ENCODE peak calls at places on chromosome 10, in seven cellular contexts. J, T, Z, X, Q, G and E are unnamed samples.

GRCh38 chr10:93294004-93294403 is 188.1 kb downstream of the MYOF start:
- DNase-seq in J (no peak), T (no peak), Z (no peak), X (no peak), Q (no peak), G (no peak), E (no peak)

GRCh38 chr10:51244739-51245138 is 170.5 kb downstream of the PRKG1 start:
- DNase-seq in J (no peak), T (no peak), Z (no peak), X (peak; percentile 94), Q (no peak), G (no peak), E (peak; percentile 76)

GRCh38 chr10:102814456-102814871 is 22.7 kb downstream of the CYP17A1 start:
- DNase-seq in J (no peak), T (peak; percentile 87), Z (peak; percentile 76), X (peak; percentile 98), Q (no peak), G (no peak), E (no peak)

GRCh38 chr10:61805091-61805490 is 96.4 kb upstream of the ARID5B start:
- DNase-seq in J (no peak), T (no peak), Z (no peak), X (no peak), Q (no peak), G (no peak), E (no peak)

GRCh38 chr10:132023092-132023811 is 41.5 kb upstream of the BNIP3 start:
- DNase-seq in J (peak; percentile 37), T (peak; percentile 84), Z (peak; percentile 55), X (peak; percentile 79), Q (no peak), G (peak; percentile 94), E (peak; percentile 84)

GRCh38 chr10:7218974-7219373 is 191.9 kb downstream of the SFMBT2 start:
- DNase-seq in J (no peak), T (no peak), Z (no peak), X (no peak), Q (no peak), G (no peak), E (no peak)

GRCh38 chr10:96124230-96125141 is 5.6 kb upstream of the ZNF518A start:
- DNase-seq in J (peak; percentile 67), T (peak; percentile 84), Z (peak; percentile 74), X (peak; percentile 37), Q (no peak), G (peak; percentile 69), E (peak; percentile 75)

GRCh38 chr10:77527839-77528238 is 109.8 kb downstream of the KCNMA1 start:
- DNase-seq in J (no peak), T (no peak), Z (no peak), X (no peak), Q (no peak), G (no peak), E (no peak)

GRCh38 chr10:79239275-79239779 is 107.9 kb upstream of the PPIF start:
- DNase-seq in J (no peak), T (peak; percentile 73), Z (no peak), X (no peak), Q (no peak), G (peak; percentile 60), E (peak; percentile 67)

GRCh38 chr10:96338279-96338925 is 20.4 kb downstream of the OPALIN start:
- DNase-seq in J (no peak), T (no peak), Z (no peak), X (no peak), Q (no peak), G (no peak), E (no peak)

GRCh38 chr10:132674311-132674710 is 111.6 kb downstream of the NKX6-2 start:
- DNase-seq in J (no peak), T (no peak), Z (no peak), X (no peak), Q (no peak), G (no peak), E (no peak)

GRCh38 chr10:100019824-100020160 is 10.0 kb upstream of the DNMBP start:
- DNase-seq in J (no peak), T (no peak), Z (peak; percentile 40), X (no peak), Q (no peak), G (no peak), E (peak; percentile 76)

GRCh38 chr10:88037623-88038022 is 174.2 kb downstream of the PTEN start:
- DNase-seq in J (no peak), T (no peak), Z (no peak), X (no peak), Q (no peak), G (no peak), E (no peak)

GRCh38 chr10:123559823-123560092 is 106.4 kb upstream of the GPR26 start:
- DNase-seq in J (no peak), T (no peak), Z (no peak), X (no peak), Q (no peak), G (no peak), E (no peak)

GRCh38 chr10:56583316-56583715 is 222.3 kb upstream of the ZWINT start:
- DNase-seq in J (no peak), T (no peak), Z (no peak), X (no peak), Q (no peak), G (no peak), E (no peak)

GRCh38 chr10:29976134-29976533 is 83.3 kb downstream of the JCAD start:
- DNase-seq in J (no peak), T (no peak), Z (no peak), X (no peak), Q (no peak), G (no peak), E (no peak)

GRCh38 chr10:44389150-44389549 is 4.3 kb upstream of the CXCL12 start:
- DNase-seq in J (no peak), T (no peak), Z (no peak), X (no peak), Q (no peak), G (no peak), E (no peak)

GRCh38 chr10:124185074-124185473 is 91.7 kb upstream of the CHST15 start:
- DNase-seq in J (no peak), T (no peak), Z (no peak), X (no peak), Q (no peak), G (peak; percentile 40), E (no peak)

GRCh38 chr10:101014230-101014884 is 14.7 kb downstream of the LZTS2 start:
- DNase-seq in J (no peak), T (peak; percentile 74), Z (no peak), X (peak; percentile 64), Q (no peak), G (peak; percentile 99), E (peak; percentile 85)

GRCh38 chr10:63197304-63198092 is 64.4 kb downstream of the NRBF2 start:
- DNase-seq in J (no peak), T (no peak), Z (no peak), X (no peak), Q (no peak), G (no peak), E (no peak)

DNA sequence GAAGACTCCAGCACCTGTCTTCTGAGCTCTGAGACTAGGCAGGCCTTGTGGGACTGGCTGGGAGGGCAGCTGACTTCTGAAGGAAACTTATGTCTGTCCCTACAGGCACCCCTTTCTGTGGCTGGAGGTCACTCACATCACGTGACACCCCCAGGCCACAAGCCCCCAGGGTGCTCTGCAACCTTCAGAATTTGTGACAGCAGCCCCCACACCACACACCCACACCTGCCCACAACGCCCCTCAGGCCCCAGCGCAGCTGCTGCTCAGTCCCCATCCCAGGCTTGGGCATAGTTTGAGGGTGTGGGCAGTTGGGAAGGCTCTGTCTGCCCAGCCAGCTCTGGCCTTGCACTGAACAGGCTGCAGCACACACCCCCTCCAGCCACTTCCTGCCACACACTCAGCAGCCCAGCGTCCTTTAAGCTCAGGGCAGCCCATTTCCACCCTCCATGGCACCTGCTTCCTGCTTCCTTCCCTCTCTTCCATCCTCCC is 80.0 kb upstream of the UNC5B start:
- DNase-seq in J (no peak), T (no peak), Z (no peak), X (no peak), Q (no peak), G (no peak), E (peak; percentile 6)
- TF ChIP-seq POLR2AphosphoS5 in J (no peak), T (no peak), Z (no peak), X (no peak), Q (no peak), G (no peak), E (no peak)

DNA sequence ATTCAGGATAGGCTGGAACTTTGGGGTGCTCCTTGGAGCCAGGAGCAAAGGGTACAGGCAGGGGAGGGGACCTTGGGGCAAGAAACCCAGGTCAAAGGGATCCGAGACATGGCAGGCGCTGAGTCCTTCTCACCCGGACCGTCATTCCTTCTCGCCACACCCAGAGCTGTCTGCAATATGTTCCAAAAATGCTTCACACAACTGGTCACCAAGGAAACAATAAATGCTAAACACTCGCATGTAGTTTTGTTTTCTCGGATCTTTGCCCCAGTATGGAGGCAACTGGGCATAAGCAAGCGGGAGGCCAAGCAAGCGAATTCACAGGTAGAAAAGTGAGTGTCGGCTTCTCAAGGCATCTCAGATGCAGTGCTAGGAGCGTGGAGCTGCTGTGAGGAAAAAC is 80.8 kb downstream of the PIP4K2A start:
- DNase-seq in J (no peak), T (no peak), Z (no peak), X (no peak), Q (no peak), G (no peak), E (no peak)
- H3K79me2 ChIP-seq in J (peaks cover 100% of the 10 kb centered on the region), T (peaks cover 99% of the 10 kb centered on the region), Z (peaks cover 14% of the 10 kb centered on the region), X (peaks cover 24% of the 10 kb centered on the region), Q (peaks cover 92% of the 10 kb centered on the region), G (peaks cover 97% of the 10 kb centered on the region), E (peaks cover 98% of the 10 kb centered on the region)

GRCh38 chr10:130809761-130810515 is 501.6 kb downstream of the TCERG1L start:
- DNase-seq in J (no peak), T (no peak), Z (no peak), X (no peak), Q (no peak), G (peak; percentile 48), E (no peak)

GRCh38 chr10:130812381-130813148 is 499.0 kb downstream of the TCERG1L start:
- DNase-seq in J (no peak), T (no peak), Z (no peak), X (no peak), Q (no peak), G (peak; percentile 40), E (no peak)

GRCh38 chr10:130809181-130809580 is 502.3 kb downstream of the TCERG1L start:
- DNase-seq in J (no peak), T (no peak), Z (no peak), X (no peak), Q (no peak), G (peak; percentile 28), E (no peak)

GRCh38 chr10:130808686-130809085 is 502.8 kb downstream of the TCERG1L start:
- DNase-seq in J (no peak), T (no peak), Z (no peak), X (no peak), Q (no peak), G (peak; percentile 22), E (no peak)

DNA sequence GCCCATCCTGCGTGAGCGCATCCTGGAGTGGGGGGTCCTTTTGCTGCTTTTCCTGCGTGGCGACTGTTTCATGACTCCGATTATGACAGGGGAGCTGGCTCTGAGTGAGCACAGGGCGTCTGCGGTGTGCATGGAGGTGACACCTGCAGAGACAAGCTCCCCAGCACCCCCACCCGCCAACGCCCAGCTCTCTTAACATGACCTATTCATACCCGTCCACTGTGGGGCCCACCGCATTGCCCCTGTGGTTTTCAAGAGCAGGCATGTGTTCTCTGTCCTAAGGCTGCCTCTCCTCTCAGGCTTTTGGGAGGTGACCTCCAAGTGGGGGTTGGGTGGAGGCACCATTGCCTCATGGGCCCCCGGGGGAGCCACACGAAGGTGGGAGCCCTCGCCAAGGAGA is 500.7 kb downstream of the TCERG1L start:
- DNase-seq in J (no peak), T (no peak), Z (no peak), X (no peak), Q (no peak), G (peak; percentile 40), E (no peak)
- TF ChIP-seq EZH2 in J (no peak), T (no peak), Z (no peak), X (no peak), Q (no peak), G (no peak), E (no peak)

GRCh38 chr10:120415709-120416330 is 41.2 kb upstream of the PLPP4 start:
- DNase-seq in J (no peak), T (no peak), Z (no peak), X (peak; percentile 40), Q (no peak), G (no peak), E (no peak)
- TF ChIP-seq POLR2AphosphoS5 in J (no peak), T (no peak), Z (no peak), X (peak; percentile 31), Q (no peak), G (no peak), E (no peak)